ENCODE peak calls at places on chromosomes 4 and X, in nine cellular contexts. F is left ventricle myocardium inferior; P is central memory CD8-positive, alpha-beta T cell; L is erythroblast; Y is ELR; Z is substantia nigra; I is activated CD8-positive, alpha-beta memory T cell treated with anti-CD3 and anti-CD28 coated beads for 1 hour; O is activated naive CD8-positive, alpha-beta T cell treated with anti-CD3 and anti-CD28 coated beads, Interleukin-2, amount 50 U/mL, for 16 hours; H is SK-MEL-5. C is an unnamed sample.
A peak's percentile ranks its signal among the peaks of the same experiment; 100 is the strongest.

GRCh38 chrX:1609759-1610158 is 5.1 kb upstream of the ASMT start:
- DNase-seq in L (no peak), Y (no peak), P (no peak), I (no peak), F (no peak), H (no peak), Z (no peak), O (no peak), C (no peak)

GRCh38 chr4:186765673-186766546 is 42.3 kb upstream of the FAT1 start:
- DNase-seq in I (no peak), O (no peak), Z (no peak), Y (no peak), F (no peak), L (no peak), P (no peak), H (no peak), C (no peak)

GRCh38 chr4:89152972-89153371 is 41.6 kb downstream of the TIGD2 start:
- DNase-seq in O (no peak), Z (no peak), F (no peak), I (no peak), Y (peak; percentile 37), L (no peak), P (no peak), H (no peak), C (no peak)

GRCh38 chrX:110132450-110133114 is 129.7 kb downstream of the TMEM164 start:
- DNase-seq in O (no peak), L (no peak), Z (no peak), P (no peak), H (no peak), F (no peak), Y (peak; percentile 8), I (no peak), C (no peak)

GRCh38 chr4:144582975-144583374 is 63.0 kb upstream of the HHIP start:
- DNase-seq in P (no peak), I (no peak), O (no peak), Y (no peak), Z (no peak), L (no peak), F (no peak), H (no peak), C (no peak)

GRCh38 chr4:2269618-2270163 is 7.8 kb upstream of the MXD4 start:
- DNase-seq in P (no peak), F (no peak), H (no peak), Z (no peak), Y (no peak), O (no peak), L (no peak), I (no peak), C (no peak)

GRCh38 chr4:156889616-156890594 is 81.7 kb downstream of the PDGFC start:
- DNase-seq in H (no peak), O (no peak), Z (no peak), I (no peak), L (no peak), Y (no peak), P (no peak), F (peak; percentile 37), C (no peak)

GRCh38 chrX:137600769-137601168 is 34.8 kb downstream of the ZIC3 start:
- DNase-seq in Z (no peak), P (no peak), H (no peak), L (no peak), Y (no peak), O (no peak), I (no peak), F (no peak), C (no peak)

GRCh38 chrX:50100188-50100587 is 100.6 kb downstream of the AKAP4 start:
- DNase-seq in L (peak; percentile 16), Y (peak; percentile 10), H (peak; percentile 48), Z (no peak), O (no peak), P (no peak), F (no peak), I (no peak), C (no peak)